ENCODE peak calls at places on chromosomes 13 and 19, in six cellular contexts. C, Z, D, X, J and W are unnamed samples.

GRCh38 chr19:2084993-2085720 is 11.0 kb downstream of the MOB3A start:
- DNase-seq in C (peak; percentile 86), Z (no peak), D (peak; percentile 97), X (peak; percentile 34), J (no peak), W (no peak)

GRCh38 chr19:4338441-4339350 is at the start of gene STAP2:
- DNase-seq in C (no peak), Z (no peak), D (no peak), X (peak; percentile 36), J (no peak), W (no peak)

GRCh38 chr19:5194641-5195040 is 146.0 kb downstream of the PTPRS start:
- DNase-seq in C (no peak), Z (no peak), D (no peak), X (no peak), J (no peak), W (no peak)

GRCh38 chr19:55640577-55641375 is at the start of gene ZNF580:
- DNase-seq in C (no peak), Z (no peak), D (peak; percentile 92), X (peak; percentile 71), J (no peak), W (no peak)

GRCh38 chr19:4877753-4878490 is 10.5 kb upstream of the PLIN3 start:
- DNase-seq in C (no peak), Z (no peak), D (peak; percentile 75), X (no peak), J (no peak), W (no peak)

GRCh38 chr13:40453666-40454030 is 212.8 kb downstream of the FOXO1 start:
- DNase-seq in C (no peak), Z (no peak), D (no peak), X (no peak), J (no peak), W (no peak)

GRCh38 chr19:14375055-14375581 is 6.1 kb upstream of the ADGRE5 start:
- DNase-seq in C (no peak), Z (no peak), D (peak; percentile 94), X (no peak), J (no peak), W (no peak)

GRCh38 chr19:28435551-28436261 is 777.2 kb downstream of the UQCRFS1 start:
- DNase-seq in C (no peak), Z (no peak), D (no peak), X (no peak), J (no peak), W (no peak)

GRCh38 chr19:39434123-39435076 is 1.3 kb downstream of the RPS16 start:
- DNase-seq in C (no peak), Z (no peak), D (no peak), X (no peak), J (no peak), W (no peak)

GRCh38 chr19:7516281-7516862 is 469 bp downstream of the ZNF358 start:
- DNase-seq in C (no peak), Z (no peak), D (peak; percentile 80), X (no peak), J (no peak), W (no peak)

GRCh38 chr19:33403221-33403972 is 29.9 kb downstream of the CEBPG start:
- DNase-seq in C (no peak), Z (no peak), D (peak; percentile 58), X (no peak), J (no peak), W (no peak)

GRCh38 chr19:33828266-33829075 is 31.8 kb downstream of the KCTD15 start:
- DNase-seq in C (no peak), Z (no peak), D (peak; percentile 30), X (no peak), J (no peak), W (no peak)

GRCh38 chr13:82758056-82758455 is 1124.2 kb downstream of the SLITRK1 start:
- DNase-seq in C (no peak), Z (peak; percentile 7), D (no peak), X (no peak), J (peak; percentile 77), W (no peak)

GRCh38 chr13:46864941-46865340 is 31.9 kb downstream of the HTR2A start:
- DNase-seq in C (no peak), Z (no peak), D (no peak), X (peak; percentile 2), J (no peak), W (no peak)

GRCh38 chr19:2282062-2282861 is at the start of gene PEAK3:
- DNase-seq in C (peak; percentile 91), Z (no peak), D (peak; percentile 98), X (peak; percentile 12), J (no peak), W (no peak)

DNA sequence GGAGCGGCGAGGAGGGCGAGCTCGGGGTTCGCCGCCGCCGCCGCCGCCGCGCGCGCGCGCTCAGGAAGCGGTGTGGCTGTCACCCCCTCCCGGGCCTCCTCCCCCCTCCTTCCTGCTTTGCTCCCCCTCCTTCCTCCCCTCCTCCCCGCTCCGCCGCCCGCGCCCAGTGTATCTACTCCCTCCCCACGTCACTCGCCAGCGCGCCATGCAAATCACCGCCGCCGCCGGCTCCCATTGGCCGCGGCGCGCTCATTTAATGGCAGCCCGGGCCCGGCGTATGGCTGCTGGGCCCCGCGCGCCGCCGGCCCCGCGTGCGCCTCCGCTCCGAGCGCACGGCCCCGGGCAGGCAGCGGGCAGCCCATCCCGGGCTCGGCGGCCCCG is 335 bp upstream of the SOX1 start:
- DNase-seq in C (no peak), Z (no peak), D (peak; percentile 65), X (no peak), J (no peak), W (no peak)
- H3K9me3 ChIP-seq in C (no peaks in the 10 kb centered on the region), Z (no peaks in the 10 kb centered on the region), D (no peaks in the 10 kb centered on the region), X (no peaks in the 10 kb centered on the region), J (no peaks in the 10 kb centered on the region), W (no peaks in the 10 kb centered on the region)

GRCh38 chr13:110872034-110872767 is 42.7 kb downstream of the ANKRD10 start:
- DNase-seq in C (no peak), Z (no peak), D (peak; percentile 66), X (no peak), J (no peak), W (no peak)

GRCh38 chr13:110874508-110874960 is 40.3 kb downstream of the ANKRD10 start:
- DNase-seq in C (peak; percentile 89), Z (peak; percentile 39), D (peak; percentile 83), X (peak; percentile 43), J (no peak), W (no peak)

GRCh38 chr13:110872768-110873638 is 41.9 kb downstream of the ANKRD10 start:
- DNase-seq in C (no peak), Z (no peak), D (peak; percentile 52), X (no peak), J (no peak), W (no peak)

GRCh38 chr13:110875243-110875642 is 39.6 kb downstream of the ANKRD10 start:
- DNase-seq in C (no peak), Z (no peak), D (no peak), X (peak; percentile 21), J (no peak), W (no peak)

DNA sequence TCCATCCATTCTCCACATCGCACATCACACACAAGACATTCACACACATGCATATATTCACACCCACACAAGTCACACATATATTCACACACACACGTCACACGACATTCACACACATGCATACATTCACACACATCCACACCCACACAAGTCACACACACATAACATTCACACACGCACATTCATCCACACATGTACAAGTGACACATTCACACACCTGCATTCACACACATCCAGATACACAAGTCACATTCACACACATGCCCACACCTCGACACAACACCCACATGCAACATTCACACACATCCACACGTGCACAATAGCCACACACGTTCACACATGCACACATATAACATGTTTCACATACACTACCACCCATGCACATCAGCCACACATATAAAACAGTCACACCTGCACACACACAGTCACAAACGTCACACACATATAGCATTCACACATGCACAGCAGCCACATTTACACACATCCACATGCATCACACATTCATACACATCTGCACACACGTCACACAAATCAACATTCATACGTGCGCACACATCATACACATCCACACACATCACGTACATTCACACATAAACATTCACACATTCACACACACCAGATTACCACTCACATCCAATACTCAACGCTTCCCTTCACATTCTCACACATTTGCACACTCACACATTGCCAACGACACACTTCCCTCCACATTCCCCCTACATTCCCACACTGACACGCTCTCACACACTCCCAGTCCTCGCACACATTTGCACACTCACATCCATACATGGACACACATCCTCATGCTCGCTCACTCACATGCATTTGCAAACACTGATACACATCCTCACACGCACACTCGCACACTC is 41.0 kb downstream of the ANKRD10 start:
- DNase-seq in C (no peak), Z (no peak), D (no peak), X (no peak), J (no peak), W (no peak)
- H3K4me3 ChIP-seq in C (peak overlapping the region; percentile 42), Z (peak overlapping the region; percentile 48), D (peak overlapping the region; percentile 31), X (no peak overlapping the region), J (peak overlapping the region; percentile 37), W (peak overlapping the region; percentile 41)

GRCh38 chr19:16340092-16340491 is 15.5 kb downstream of the KLF2 start:
- DNase-seq in C (no peak), Z (no peak), D (no peak), X (no peak), J (no peak), W (no peak)

GRCh38 chr19:16340654-16341053 is 16.0 kb downstream of the KLF2 start:
- DNase-seq in C (no peak), Z (no peak), D (no peak), X (no peak), J (no peak), W (no peak)

GRCh38 chr19:16343156-16343555 is 18.5 kb downstream of the KLF2 start:
- DNase-seq in C (no peak), Z (no peak), D (no peak), X (no peak), J (no peak), W (no peak)

GRCh38 chr19:16339361-16339725 is 14.7 kb downstream of the KLF2 start:
- DNase-seq in C (no peak), Z (no peak), D (no peak), X (no peak), J (no peak), W (no peak)

DNA sequence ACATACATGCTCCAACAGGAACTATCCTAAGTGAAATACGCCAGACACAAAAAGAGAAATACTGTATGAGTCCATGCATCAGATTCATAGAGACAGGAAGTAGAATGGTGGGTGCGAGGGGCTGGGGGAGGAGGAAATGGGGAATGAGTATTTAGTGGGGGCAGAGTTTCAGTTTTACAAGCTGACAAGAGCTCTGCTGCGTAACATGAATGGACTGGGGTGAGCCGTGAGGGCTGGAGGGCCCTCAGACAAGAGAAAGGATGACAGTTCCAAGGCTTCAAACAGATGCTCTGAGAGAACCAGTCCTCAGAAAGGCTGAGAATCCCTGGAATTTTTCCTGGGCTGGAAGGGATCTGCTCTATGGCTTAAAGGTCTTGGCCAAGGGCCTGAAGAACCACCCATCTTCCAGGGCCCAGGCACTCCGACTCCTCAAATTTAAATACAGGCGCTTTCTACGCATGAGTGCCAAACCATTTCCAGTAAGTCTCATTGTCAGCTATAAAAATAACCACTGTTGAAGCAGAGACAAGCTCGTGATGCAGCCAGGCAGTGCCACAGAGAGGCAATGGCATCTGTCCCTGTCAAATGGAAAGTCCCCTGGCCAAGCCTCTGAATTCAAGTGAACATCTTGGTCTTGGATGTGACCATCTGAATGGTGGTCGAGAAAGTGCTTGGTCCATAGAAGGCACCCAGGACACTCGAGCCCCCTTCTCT is 17.5 kb downstream of the KLF2 start:
- DNase-seq in C (no peak), Z (no peak), D (no peak), X (no peak), J (no peak), W (no peak)
- TF ChIP-seq POLR2AphosphoS5 in C (peak; percentile 16), Z (no peak), D (no peak), X (no peak), J (no peak), W (no peak)

DNA sequence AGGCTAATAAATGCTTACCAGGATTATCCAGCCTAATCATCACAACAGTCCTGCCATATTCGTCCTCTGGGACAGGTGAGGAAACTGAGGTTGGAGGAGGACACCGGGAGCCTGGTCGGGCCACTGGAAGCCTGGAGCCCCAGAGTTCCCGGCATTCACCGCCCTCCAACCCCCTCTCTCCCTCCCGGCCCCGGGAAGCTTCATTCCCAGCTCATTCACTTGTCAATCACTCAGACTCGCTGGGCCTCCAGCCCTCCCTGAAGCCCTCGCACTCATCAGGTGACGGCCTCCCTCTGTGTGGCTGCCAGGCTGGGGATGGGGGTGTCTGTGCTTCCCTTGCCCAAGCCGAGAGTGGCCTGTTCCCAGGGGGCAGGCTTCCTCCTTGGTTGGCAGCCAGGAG is 22.5 kb upstream of the ZNF99 start:
- DNase-seq in C (no peak), Z (no peak), D (no peak), X (no peak), J (no peak), W (no peak)
- H3K9me3 ChIP-seq in C (peaks cover 24% of the 10 kb centered on the region), Z (peaks cover 14% of the 10 kb centered on the region), D (peaks cover 99% of the 10 kb centered on the region), X (no peaks in the 10 kb centered on the region), J (peaks cover 88% of the 10 kb centered on the region), W (no peaks in the 10 kb centered on the region)